ENCODE peak calls at places on chromosomes 12 and 14, in seven cellular contexts. C is HL-60, B is astrocyte of the cerebellum, Y is AG04449, D is A549, A is tibial artery, R is esophagus squamous epithelium. V is an unnamed sample.

GRCh38 chr12:97748298-97748697 is 285.7 kb downstream of the RMST start:
- DNase-seq in C (no peak), B (no peak), Y (no peak), D (no peak), A (no peak), R (no peak), V (peak)

GRCh38 chr12:67052981-67053380 is 216.2 kb upstream of the CAND1 start:
- DNase-seq in C (no peak), B (no peak), Y (no peak), D (no peak), A (no peak), R (no peak), V (no peak)

GRCh38 chr12:131494741-131495524 is 216.0 kb upstream of the SFSWAP start:
- DNase-seq in C (no peak), B (no peak), Y (no peak), D (no peak), A (no peak), R (no peak), V (no peak)

GRCh38 chr14:77032483-77032853 is 4.0 kb upstream of the IRF2BPL start:
- DNase-seq in C (no peak), B (no peak), Y (no peak), D (no peak), A (no peak), R (no peak), V (no peak)

GRCh38 chr12:132046561-132046960 is 96.8 kb downstream of the EP400 start:
- DNase-seq in C (no peak), B (peak), Y (peak), D (no peak), A (no peak), R (no peak), V (no peak)

GRCh38 chr14:61226015-61226654 is 55.0 kb downstream of the TMEM30B start:
- DNase-seq in C (no peak), B (peak), Y (no peak), D (no peak), A (no peak), R (no peak), V (no peak)

GRCh38 chr12:116346222-116346621 is 68.7 kb upstream of the MED13L start:
- DNase-seq in C (no peak), B (peak), Y (no peak), D (no peak), A (no peak), R (no peak), V (no peak)

GRCh38 chr12:57049890-57050289 is at the start of gene MYO1A:
- DNase-seq in C (no peak), B (no peak), Y (no peak), D (no peak), A (no peak), R (no peak), V (no peak)

GRCh38 chr14:37034410-37035285 is 137.8 kb downstream of the SLC25A21 start:
- DNase-seq in C (no peak), B (peak), Y (peak), D (no peak), A (no peak), R (no peak), V (no peak)

GRCh38 chr12:49583361-49584094 is 15.6 kb upstream of the MCRS1 start:
- DNase-seq in C (no peak), B (no peak), Y (no peak), D (no peak), A (no peak), R (no peak), V (no peak)

GRCh38 chr12:49588761-49589516 is 16.5 kb downstream of the FAM186B start:
- DNase-seq in C (no peak), B (no peak), Y (no peak), D (no peak), A (no peak), R (no peak), V (no peak)

GRCh38 chr12:49588281-49588680 is 17.2 kb downstream of the FAM186B start:
- DNase-seq in C (no peak), B (no peak), Y (no peak), D (no peak), A (no peak), R (no peak), V (no peak)

GRCh38 chr12:49585477-49586445 is 17.8 kb upstream of the MCRS1 start:
- DNase-seq in C (no peak), B (no peak), Y (no peak), D (no peak), A (no peak), R (no peak), V (no peak)

GRCh38 chr12:49587174-49587908 is 18.1 kb downstream of the FAM186B start:
- DNase-seq in C (no peak), B (no peak), Y (no peak), D (peak), A (no peak), R (no peak), V (no peak)
- TF ChIP-seq CTCF in C (no peak), B (peak), Y (no peak), D (no peak), A (no peak), R (no peak), V (no peak)

GRCh38 chr14:74085828-74086227 is 1.1 kb downstream of the LIN52 start:
- DNase-seq in C (no peak), B (no peak), Y (no peak), D (no peak), A (no peak), R (no peak), V (no peak)
- H3K4me3 ChIP-seq in C (no peak), B (peak), Y (peak), D (peak), A (peak), R (peak), V (peak)

DNA sequence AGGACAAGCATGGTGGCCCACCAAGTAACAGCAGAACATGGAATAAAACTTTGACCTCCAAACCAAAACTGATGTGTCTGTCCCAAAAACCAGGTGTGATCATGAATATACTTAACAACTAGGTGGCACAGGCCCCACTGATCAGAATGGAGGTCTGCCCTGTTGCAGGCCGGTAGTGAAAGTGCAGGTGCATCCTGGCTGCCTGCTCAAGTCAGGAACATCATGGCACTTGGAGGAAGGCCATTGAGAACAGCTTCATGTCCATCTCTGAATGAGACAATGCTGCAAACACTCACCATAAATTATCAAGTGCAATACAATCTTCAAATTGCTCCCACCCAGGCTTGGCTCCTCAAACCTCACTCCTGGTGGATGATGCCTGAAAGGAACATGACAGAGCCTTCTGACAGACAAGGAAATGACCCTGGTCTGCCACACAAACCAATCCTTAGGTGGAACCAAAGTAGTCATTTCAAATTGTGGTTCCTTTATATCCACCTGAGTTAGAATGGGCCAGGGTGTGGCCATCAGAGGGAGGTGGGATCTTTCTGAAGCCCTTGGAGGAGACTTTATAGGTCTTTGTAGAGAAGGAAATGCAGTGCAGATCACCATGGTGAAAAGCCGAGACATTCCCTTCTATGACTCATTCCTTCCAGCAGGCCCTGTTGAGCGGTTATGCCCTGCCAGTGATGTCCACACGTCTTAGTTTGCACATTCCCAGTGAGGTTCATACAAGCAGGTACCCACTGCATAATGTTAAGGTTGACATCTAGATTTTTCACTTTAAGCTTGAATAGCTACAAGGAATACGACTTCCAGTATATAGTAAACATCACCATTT is 36.0 kb downstream of the EGLN3 start:
- DNase-seq in C (peak), B (peak), Y (no peak), D (peak), A (peak), R (no peak), V (no peak)
- TF ChIP-seq CTCF in C (no peak), B (peak), Y (no peak), D (no peak), A (no peak), R (no peak), V (no peak)

GRCh38 chr12:94263011-94263786 is 114.8 kb downstream of the PLXNC1 start:
- DNase-seq in C (no peak), B (no peak), Y (no peak), D (no peak), A (no peak), R (no peak), V (no peak)
- H3K4me3 ChIP-seq in C (peak), B (no peak), Y (no peak), D (no peak), A (peak), R (peak), V (no peak)

DNA sequence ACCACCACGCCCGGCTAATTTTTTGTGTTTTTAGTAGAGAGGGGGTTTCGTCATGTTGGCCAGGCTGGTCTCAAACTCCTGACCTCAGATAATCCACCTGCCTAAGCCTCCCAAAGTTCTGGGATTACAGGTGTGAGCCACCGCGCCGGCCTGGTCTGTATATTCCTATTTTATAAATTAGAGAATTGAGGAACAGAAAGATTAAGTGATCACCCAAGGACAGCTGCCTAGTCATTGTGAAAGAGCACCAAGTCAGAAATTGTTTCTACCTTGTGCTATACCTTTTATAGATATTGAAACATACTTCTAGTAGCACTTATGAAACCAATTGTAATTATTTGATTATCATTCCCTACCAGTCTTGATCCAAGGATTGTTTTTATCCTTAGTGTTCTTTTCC is 1.9 kb downstream of the KNTC1 start:
- DNase-seq in C (no peak), B (no peak), Y (no peak), D (no peak), A (no peak), R (no peak), V (no peak)
- TF ChIP-seq CTCF in C (no peak), B (no peak), Y (no peak), D (no peak), A (no peak), R (no peak), V (no peak)

DNA sequence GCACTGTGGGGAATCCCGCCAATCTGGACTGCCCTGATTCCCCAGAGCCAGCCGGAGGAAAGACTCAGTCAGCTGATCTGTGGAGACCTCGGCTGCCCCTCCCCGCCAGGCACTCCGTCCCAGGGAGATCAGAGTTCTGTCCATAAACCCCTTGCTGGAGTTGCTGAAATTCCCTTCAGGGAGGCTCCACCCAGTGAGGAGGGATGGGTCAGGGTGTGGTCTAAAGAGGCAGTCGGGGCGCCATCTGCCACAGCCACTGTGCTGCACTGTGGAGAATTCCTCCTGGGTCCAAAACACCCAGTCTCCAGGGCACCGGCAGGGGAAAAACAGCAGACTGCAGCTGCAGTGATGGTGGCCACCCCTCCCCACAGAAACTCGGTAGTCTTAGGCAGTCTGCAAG is 1922.3 kb upstream of the FLRT2 start:
- DNase-seq in C (no peak), B (no peak), Y (no peak), D (no peak), A (no peak), R (no peak), V (no peak)
- H3K4me3 ChIP-seq in C (no peak), B (no peak), Y (no peak), D (no peak), A (no peak), R (no peak), V (no peak)

DNA sequence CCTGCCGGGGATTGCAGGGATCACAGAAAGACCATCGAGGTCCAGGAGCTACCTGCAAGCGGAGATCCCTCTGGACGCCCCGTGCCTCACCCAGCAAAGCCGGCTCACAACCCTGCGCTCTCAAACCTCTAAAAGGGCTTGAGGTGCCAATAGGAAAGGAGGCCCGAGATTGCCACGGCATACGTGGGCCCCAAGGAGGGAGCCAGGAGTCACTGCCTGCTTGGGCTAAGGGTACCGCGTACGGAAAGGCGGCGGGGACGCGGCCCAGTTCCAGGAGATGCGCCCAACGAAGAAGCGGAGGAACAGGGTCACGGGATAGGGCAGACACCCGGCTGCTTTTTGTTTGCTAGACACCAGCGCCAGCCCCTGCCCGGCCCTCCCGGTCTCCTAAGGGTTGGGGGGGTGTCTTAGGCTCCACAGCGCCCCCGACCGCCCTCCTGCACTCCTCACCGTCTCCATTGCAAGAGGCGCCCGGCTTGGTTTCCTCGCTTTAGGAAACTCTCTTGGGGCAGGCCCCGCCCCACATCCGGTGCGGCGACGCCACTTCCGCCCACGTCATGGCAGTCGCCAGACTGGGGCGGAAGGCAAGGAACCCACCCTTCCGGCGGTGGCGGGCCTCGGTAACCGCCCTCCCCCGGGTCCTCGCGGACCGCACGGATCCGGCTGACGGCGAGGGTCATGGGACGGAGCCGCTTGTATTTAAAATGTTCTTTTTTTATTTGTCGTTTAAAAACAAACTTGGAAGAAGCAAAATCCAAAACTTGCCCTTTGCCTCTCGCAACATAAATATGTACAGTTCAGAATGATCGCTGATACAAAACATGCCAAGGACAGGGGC is at the start of gene PRKAG1:
- DNase-seq in C (peak), B (peak), Y (peak), D (peak), A (peak), R (peak), V (peak)
- TF ChIP-seq CTCF in C (no peak), B (peak), Y (peak), D (peak), A (peak), R (peak), V (peak)